ENCODE peak calls at places on chromosomes 2 and 18, in seven cellular contexts. One of them, this sample, is unnamed.

GRCh38 chr2:238947243-238947760 is 99.4 kb downstream of the TWIST2 start:
- DNase-seq in GM23248: no peak
- DNase-seq in fibroblast of mammary gland: no peak
- DNase-seq in aorta: no peak
- DNase-seq in NT2/D1: no peak
- DNase-seq in cardiac fibroblast: no peak
- DNase-seq in astrocyte of the spinal cord: no peak
- DNase-seq in this sample: no peak

GRCh38 chr18:533995-534601 is 33.6 kb upstream of the COLEC12 start:
- DNase-seq in NT2/D1: no peak
- DNase-seq in GM23248: no peak
- DNase-seq in cardiac fibroblast: no peak
- DNase-seq in fibroblast of mammary gland: no peak
- DNase-seq in astrocyte of the spinal cord: no peak
- DNase-seq in aorta: no peak
- DNase-seq in this sample: no peak

GRCh38 chr2:106041150-106041549 is 153.0 kb downstream of the UXS1 start:
- DNase-seq in aorta: no peak
- DNase-seq in GM23248: no peak
- DNase-seq in cardiac fibroblast: no peak
- DNase-seq in NT2/D1: no peak
- DNase-seq in astrocyte of the spinal cord: no peak
- DNase-seq in fibroblast of mammary gland: no peak
- DNase-seq in this sample: no peak

GRCh38 chr2:177753682-177754475 is 318.7 kb downstream of the PDE11A start:
- DNase-seq in NT2/D1: peak
- DNase-seq in GM23248: peak
- DNase-seq in cardiac fibroblast: peak
- DNase-seq in fibroblast of mammary gland: peak
- DNase-seq in aorta: peak
- DNase-seq in astrocyte of the spinal cord: peak
- DNase-seq in this sample: peak

GRCh38 chr2:173347305-173348168 is 7.1 kb upstream of the CDCA7 start:
- DNase-seq in fibroblast of mammary gland: no peak
- DNase-seq in astrocyte of the spinal cord: no peak
- DNase-seq in aorta: no peak
- DNase-seq in NT2/D1: no peak
- DNase-seq in GM23248: no peak
- DNase-seq in cardiac fibroblast: no peak
- DNase-seq in this sample: no peak

GRCh38 chr18:79915161-79916127 is 36.0 kb downstream of the SLC66A2 start:
- DNase-seq in fibroblast of mammary gland: no peak
- DNase-seq in cardiac fibroblast: no peak
- DNase-seq in GM23248: no peak
- DNase-seq in astrocyte of the spinal cord: no peak
- DNase-seq in NT2/D1: no peak
- DNase-seq in aorta: peak
- DNase-seq in this sample: no peak

GRCh38 chr18:36572135-36572856 is 256.5 kb downstream of the TPGS2 start:
- DNase-seq in NT2/D1: no peak
- DNase-seq in astrocyte of the spinal cord: peak
- DNase-seq in fibroblast of mammary gland: peak
- DNase-seq in aorta: no peak
- DNase-seq in cardiac fibroblast: peak
- DNase-seq in GM23248: peak
- DNase-seq in this sample: peak

GRCh38 chr2:156294945-156295580 is 37.5 kb downstream of the NR4A2 start:
- DNase-seq in GM23248: peak
- DNase-seq in cardiac fibroblast: no peak
- DNase-seq in NT2/D1: no peak
- DNase-seq in astrocyte of the spinal cord: no peak
- DNase-seq in aorta: no peak
- DNase-seq in fibroblast of mammary gland: peak
- DNase-seq in this sample: no peak

GRCh38 chr2:127560201-127560928 is 24.9 kb downstream of the MYO7B start:
- DNase-seq in astrocyte of the spinal cord: no peak
- DNase-seq in NT2/D1: no peak
- DNase-seq in fibroblast of mammary gland: peak
- DNase-seq in aorta: no peak
- DNase-seq in cardiac fibroblast: peak
- DNase-seq in GM23248: peak
- DNase-seq in this sample: no peak

GRCh38 chr2:101766871-101767739 is 69.6 kb downstream of the MAP4K4 start:
- DNase-seq in cardiac fibroblast: peak
- DNase-seq in NT2/D1: no peak
- DNase-seq in fibroblast of mammary gland: peak
- DNase-seq in GM23248: peak
- DNase-seq in astrocyte of the spinal cord: peak
- DNase-seq in aorta: no peak
- DNase-seq in this sample: peak

GRCh38 chr2:3534251-3534814 is 15.0 kb upstream of the ADI1 start:
- DNase-seq in GM23248: no peak
- DNase-seq in astrocyte of the spinal cord: no peak
- DNase-seq in NT2/D1: no peak
- DNase-seq in fibroblast of mammary gland: no peak
- DNase-seq in cardiac fibroblast: no peak
- DNase-seq in aorta: no peak
- DNase-seq in this sample: no peak

GRCh38 chr2:3539836-3540235 is 18.3 kb downstream of the RNASEH1 start:
- DNase-seq in fibroblast of mammary gland: no peak
- DNase-seq in NT2/D1: no peak
- DNase-seq in cardiac fibroblast: no peak
- DNase-seq in GM23248: no peak
- DNase-seq in aorta: no peak
- DNase-seq in astrocyte of the spinal cord: no peak
- DNase-seq in this sample: no peak

GRCh38 chr2:3535467-3535793 is 16.1 kb upstream of the ADI1 start:
- DNase-seq in astrocyte of the spinal cord: no peak
- DNase-seq in GM23248: no peak
- DNase-seq in cardiac fibroblast: no peak
- DNase-seq in aorta: no peak
- DNase-seq in fibroblast of mammary gland: no peak
- DNase-seq in NT2/D1: no peak
- DNase-seq in this sample: no peak

GRCh38 chr2:3535794-3536681 is 16.7 kb upstream of the ADI1 start:
- DNase-seq in NT2/D1: no peak
- DNase-seq in fibroblast of mammary gland: peak
- DNase-seq in cardiac fibroblast: peak
- DNase-seq in aorta: peak
- DNase-seq in astrocyte of the spinal cord: peak
- DNase-seq in GM23248: peak
- DNase-seq in this sample: peak

GRCh38 chr2:3536682-3537632 is 17.6 kb upstream of the ADI1 start:
- DNase-seq in astrocyte of the spinal cord: no peak
- DNase-seq in aorta: peak
- DNase-seq in fibroblast of mammary gland: peak
- DNase-seq in cardiac fibroblast: peak
- DNase-seq in GM23248: peak
- DNase-seq in NT2/D1: no peak
- DNase-seq in this sample: no peak
- H3K4me3 ChIP-seq in astrocyte of the spinal cord: peak
- H3K4me3 ChIP-seq in aorta: peak
- H3K4me3 ChIP-seq in fibroblast of mammary gland: peak
- H3K4me3 ChIP-seq in cardiac fibroblast: peak
- H3K4me3 ChIP-seq in GM23248: peak
- H3K4me3 ChIP-seq in NT2/D1: peak
- H3K4me3 ChIP-seq in this sample: peak

GRCh38 chr2:26298638-26299393 is 47.1 kb upstream of the SELENOI start:
- DNase-seq in fibroblast of mammary gland: peak
- DNase-seq in aorta: peak
- DNase-seq in NT2/D1: no peak
- DNase-seq in astrocyte of the spinal cord: peak
- DNase-seq in GM23248: peak
- DNase-seq in cardiac fibroblast: peak
- DNase-seq in this sample: no peak
- H3K4me3 ChIP-seq in fibroblast of mammary gland: peak
- H3K4me3 ChIP-seq in aorta: peak
- H3K4me3 ChIP-seq in NT2/D1: peak
- H3K4me3 ChIP-seq in astrocyte of the spinal cord: peak
- H3K4me3 ChIP-seq in GM23248: peak
- H3K4me3 ChIP-seq in cardiac fibroblast: peak
- H3K4me3 ChIP-seq in this sample: peak

GRCh38 chr18:76491436-76491800 is 3.6 kb downstream of the ZNF516 start:
- DNase-seq in GM23248: peak
- DNase-seq in astrocyte of the spinal cord: peak
- DNase-seq in NT2/D1: no peak
- DNase-seq in fibroblast of mammary gland: peak
- DNase-seq in aorta: peak
- DNase-seq in cardiac fibroblast: peak
- DNase-seq in this sample: no peak

GRCh38 chr18:76489081-76489480 is 6.0 kb downstream of the ZNF516 start:
- DNase-seq in GM23248: no peak
- DNase-seq in aorta: no peak
- DNase-seq in fibroblast of mammary gland: peak
- DNase-seq in astrocyte of the spinal cord: no peak
- DNase-seq in cardiac fibroblast: peak
- DNase-seq in NT2/D1: no peak
- DNase-seq in this sample: no peak

GRCh38 chr18:76490701-76491171 is 4.3 kb downstream of the ZNF516 start:
- DNase-seq in GM23248: peak
- DNase-seq in fibroblast of mammary gland: peak
- DNase-seq in NT2/D1: no peak
- DNase-seq in cardiac fibroblast: peak
- DNase-seq in astrocyte of the spinal cord: no peak
- DNase-seq in aorta: peak
- DNase-seq in this sample: no peak

GRCh38 chr18:76488190-76488589 is 6.9 kb downstream of the ZNF516 start:
- DNase-seq in aorta: no peak
- DNase-seq in GM23248: peak
- DNase-seq in cardiac fibroblast: peak
- DNase-seq in NT2/D1: no peak
- DNase-seq in astrocyte of the spinal cord: peak
- DNase-seq in fibroblast of mammary gland: peak
- DNase-seq in this sample: no peak

DNA sequence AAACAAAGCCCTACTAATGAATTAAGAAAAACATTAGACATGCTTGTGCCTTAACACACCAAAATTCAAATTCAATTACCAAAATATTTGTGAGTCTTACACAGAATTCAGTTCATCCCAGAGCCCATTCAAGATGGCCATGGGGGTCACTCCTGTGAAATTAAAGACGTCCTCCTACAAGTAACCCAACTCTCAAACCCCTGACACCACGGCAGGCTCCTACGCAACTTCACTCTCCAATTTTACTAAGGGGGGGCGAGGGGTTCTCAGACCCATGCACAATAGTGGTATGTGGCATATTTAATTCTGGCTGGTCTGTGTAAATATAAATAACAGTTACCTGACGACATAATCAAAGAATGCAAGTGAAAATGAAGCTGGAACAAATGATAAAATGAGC is 5.0 kb downstream of the ZNF516 start:
- DNase-seq in GM23248: no peak
- DNase-seq in fibroblast of mammary gland: no peak
- DNase-seq in astrocyte of the spinal cord: no peak
- DNase-seq in aorta: no peak
- DNase-seq in cardiac fibroblast: no peak
- DNase-seq in NT2/D1: no peak
- DNase-seq in this sample: no peak
- H3K4me3 ChIP-seq in GM23248: peak
- H3K4me3 ChIP-seq in fibroblast of mammary gland: peak
- H3K4me3 ChIP-seq in astrocyte of the spinal cord: peak
- H3K4me3 ChIP-seq in aorta: peak
- H3K4me3 ChIP-seq in cardiac fibroblast: peak
- H3K4me3 ChIP-seq in NT2/D1: peak
- H3K4me3 ChIP-seq in this sample: peak

GRCh38 chr2:37672870-37673184 is 1.4 kb upstream of the CDC42EP3 start:
- DNase-seq in GM23248: no peak
- DNase-seq in fibroblast of mammary gland: no peak
- DNase-seq in NT2/D1: no peak
- DNase-seq in aorta: no peak
- DNase-seq in astrocyte of the spinal cord: no peak
- DNase-seq in cardiac fibroblast: no peak
- DNase-seq in this sample: no peak

GRCh38 chr2:37672104-37672869 is 845 bp upstream of the CDC42EP3 start:
- DNase-seq in aorta: peak
- DNase-seq in astrocyte of the spinal cord: peak
- DNase-seq in GM23248: peak
- DNase-seq in cardiac fibroblast: peak
- DNase-seq in fibroblast of mammary gland: peak
- DNase-seq in NT2/D1: peak
- DNase-seq in this sample: peak

GRCh38 chr2:37671816-37672103 is 318 bp upstream of the CDC42EP3 start:
- DNase-seq in cardiac fibroblast: no peak
- DNase-seq in GM23248: peak
- DNase-seq in fibroblast of mammary gland: no peak
- DNase-seq in aorta: peak
- DNase-seq in NT2/D1: no peak
- DNase-seq in astrocyte of the spinal cord: no peak
- DNase-seq in this sample: no peak

GRCh38 chr2:37670378-37671012 is 947 bp downstream of the CDC42EP3 start:
- DNase-seq in fibroblast of mammary gland: no peak
- DNase-seq in cardiac fibroblast: peak
- DNase-seq in aorta: no peak
- DNase-seq in astrocyte of the spinal cord: no peak
- DNase-seq in GM23248: peak
- DNase-seq in NT2/D1: no peak
- DNase-seq in this sample: no peak

GRCh38 chr2:37671013-37671815 is at the start of gene CDC42EP3:
- DNase-seq in astrocyte of the spinal cord: no peak
- DNase-seq in GM23248: peak
- DNase-seq in NT2/D1: no peak
- DNase-seq in aorta: peak
- DNase-seq in cardiac fibroblast: peak
- DNase-seq in fibroblast of mammary gland: no peak
- DNase-seq in this sample: no peak
- H3K4me3 ChIP-seq in astrocyte of the spinal cord: peak
- H3K4me3 ChIP-seq in GM23248: peak
- H3K4me3 ChIP-seq in NT2/D1: peak
- H3K4me3 ChIP-seq in aorta: peak
- H3K4me3 ChIP-seq in cardiac fibroblast: peak
- H3K4me3 ChIP-seq in fibroblast of mammary gland: peak
- H3K4me3 ChIP-seq in this sample: peak

DNA sequence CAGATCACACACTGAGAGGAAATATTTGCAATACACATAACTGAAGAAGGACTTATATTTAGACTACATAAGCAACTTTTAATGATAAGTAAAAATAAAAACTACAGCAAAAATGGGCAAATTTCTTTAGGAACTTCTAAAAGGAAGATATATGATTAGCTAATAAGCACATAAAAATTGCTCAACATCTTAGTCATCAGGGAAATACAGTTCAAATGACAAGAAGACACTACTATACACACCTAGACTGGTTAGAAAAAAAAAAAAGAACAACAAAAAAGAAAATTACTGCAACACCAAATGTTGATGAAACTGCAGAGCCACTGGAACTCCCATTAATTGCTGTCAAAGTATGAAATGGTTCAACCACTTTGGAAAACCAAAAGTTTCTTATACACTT is 1247.5 kb upstream of the ACVR2A start:
- DNase-seq in GM23248: no peak
- DNase-seq in aorta: no peak
- DNase-seq in fibroblast of mammary gland: peak
- DNase-seq in astrocyte of the spinal cord: no peak
- DNase-seq in NT2/D1: no peak
- DNase-seq in cardiac fibroblast: peak
- DNase-seq in this sample: no peak
- H3K4me3 ChIP-seq in GM23248: no peak
- H3K4me3 ChIP-seq in aorta: no peak
- H3K4me3 ChIP-seq in fibroblast of mammary gland: no peak
- H3K4me3 ChIP-seq in astrocyte of the spinal cord: no peak
- H3K4me3 ChIP-seq in NT2/D1: no peak
- H3K4me3 ChIP-seq in cardiac fibroblast: no peak
- H3K4me3 ChIP-seq in this sample: no peak

This sample was measured in skeletal muscle cell.